ENCODE peak calls at places on chromosomes 1 and 21, in five cellular contexts. J, B, M, O and A are unnamed samples. For H3K27me3, the result is how much of the 10 kb centered on the place peaks cover.

GRCh38 chr1:19384113-19384512 is 72.0 kb downstream of the SLC66A1 start:
- DNase-seq in O (no peak), M (no peak), J (no peak), B (no peak), A (no peak)

GRCh38 chr21:42806489-42807140 is 72.7 kb downstream of the WDR4 start:
- DNase-seq in B (no peak), O (no peak), M (no peak), J (no peak), A (no peak)

GRCh38 chr1:161707503-161707902 is 474 bp downstream of the FCRLA start:
- DNase-seq in M (no peak), J (no peak), B (no peak), O (no peak), A (no peak)

GRCh38 chr1:154420172-154420571 is 15.0 kb downstream of the IL6R start:
- DNase-seq in O (no peak), M (peak), B (peak), J (peak), A (no peak)

GRCh38 chr1:93753766-93754763 is 72.4 kb upstream of the BCAR3 start:
- DNase-seq in M (no peak), J (no peak), O (no peak), B (no peak), A (no peak)

GRCh38 chr1:157732755-157733154 is 32.2 kb upstream of the FCRL3 start:
- DNase-seq in B (no peak), M (no peak), J (no peak), O (no peak), A (no peak)

GRCh38 chr1:199550384-199551067 is 477.0 kb upstream of the NR5A2 start:
- DNase-seq in O (no peak), M (no peak), J (no peak), B (no peak), A (no peak)

GRCh38 chr1:47436304-47436978 is 1.4 kb upstream of the FOXD2 start:
- DNase-seq in O (peak), M (peak), J (peak), B (peak), A (no peak)

GRCh38 chr21:36255650-36256047 is 64.3 kb upstream of the MORC3 start:
- DNase-seq in J (no peak), M (no peak), B (no peak), O (no peak), A (no peak)

GRCh38 chr1:185565314-185565713 is 168.9 kb upstream of the HMCN1 start:
- DNase-seq in M (no peak), B (no peak), O (no peak), J (no peak), A (no peak)

GRCh38 chr1:40708750-40709099 is 17.2 kb downstream of the NFYC start:
- DNase-seq in M (no peak), B (no peak), J (peak), O (peak), A (peak)

GRCh38 chr21:18499761-18500376 is 96.3 kb upstream of the TMPRSS15 start:
- DNase-seq in O (peak), M (no peak), B (peak), J (no peak), A (peak)

GRCh38 chr1:17567582-17567981 is 28.1 kb downstream of the ARHGEF10L start:
- DNase-seq in B (no peak), M (no peak), J (no peak), O (no peak), A (no peak)

GRCh38 chr21:36474591-36474990 is 5.3 kb downstream of the CLDN14 start:
- DNase-seq in J (no peak), M (no peak), B (no peak), O (no peak), A (no peak)

GRCh38 chr1:211324992-211325775 is 1.4 kb upstream of the TRAF5 start:
- DNase-seq in J (no peak), M (no peak), O (no peak), B (no peak), A (no peak)

GRCh38 chr21:21247441-21247840 is 249.2 kb downstream of the NCAM2 start:
- DNase-seq in J (no peak), B (no peak), M (no peak), O (no peak), A (no peak)

GRCh38 chr1:169701261-169701802 is 10.1 kb downstream of the SELL start:
- DNase-seq in B (no peak), J (peak), O (no peak), M (no peak), A (no peak)

GRCh38 chr1:40161125-40161887 is at the start of gene RLF:
- DNase-seq in M (peak), B (peak), J (peak), O (peak), A (peak)

GRCh38 chr1:58395355-58395754 is 151.2 kb downstream of the OMA1 start:
- DNase-seq in J (no peak), M (no peak), O (peak), B (no peak), A (no peak)

GRCh38 chr1:234309598-234310459 is 63.4 kb upstream of the COA6 start:
- DNase-seq in O (peak), J (peak), M (no peak), B (peak), A (peak)

GRCh38 chr1:154418898-154419619 is 13.9 kb downstream of the IL6R start:
- DNase-seq in J (no peak), O (no peak), B (no peak), M (no peak), A (no peak)

GRCh38 chr1:95309031-95309459 is 75.0 kb downstream of the RWDD3 start:
- DNase-seq in M (no peak), J (no peak), B (no peak), O (peak), A (peak)

GRCh38 chr1:197471248-197472035 is 203.4 kb downstream of the CRB1 start:
- DNase-seq in B (no peak), J (no peak), O (no peak), M (no peak), A (no peak)

GRCh38 chr1:201369209-201369608 is 8.3 kb downstream of the TNNT2 start:
- DNase-seq in B (no peak), M (no peak), J (no peak), O (no peak), A (no peak)

GRCh38 chr1:201374376-201374775 is 3.1 kb downstream of the TNNT2 start:
- DNase-seq in J (no peak), M (no peak), B (no peak), O (no peak), A (no peak)

GRCh38 chr1:201375169-201375568 is 2.3 kb downstream of the TNNT2 start:
- DNase-seq in B (no peak), J (no peak), O (no peak), M (no peak), A (no peak)

GRCh38 chr1:201370500-201370899 is 7.0 kb downstream of the TNNT2 start:
- DNase-seq in O (no peak), J (no peak), M (no peak), B (no peak), A (no peak)

GRCh38 chr1:201371841-201372240 is 5.6 kb downstream of the TNNT2 start:
- DNase-seq in B (no peak), O (no peak), J (no peak), M (no peak), A (no peak)
- H3K27me3 ChIP-seq in B (under half), O (under half), J (under half), M (under half), A (under half)

GRCh38 chr1:37448185-37448584 is 26.2 kb upstream of the ZC3H12A start:
- DNase-seq in J (no peak), M (no peak), B (no peak), O (no peak), A (no peak)

GRCh38 chr1:37448691-37449417 is 25.5 kb upstream of the ZC3H12A start:
- DNase-seq in M (no peak), J (no peak), B (no peak), O (no peak), A (no peak)

GRCh38 chr1:37442644-37443043 is 31.7 kb upstream of the ZC3H12A start:
- DNase-seq in B (no peak), O (no peak), M (no peak), J (no peak), A (no peak)

GRCh38 chr1:37449936-37450335 is 24.4 kb upstream of the ZC3H12A start:
- DNase-seq in J (peak), O (no peak), B (no peak), M (no peak), A (no peak)

DNA sequence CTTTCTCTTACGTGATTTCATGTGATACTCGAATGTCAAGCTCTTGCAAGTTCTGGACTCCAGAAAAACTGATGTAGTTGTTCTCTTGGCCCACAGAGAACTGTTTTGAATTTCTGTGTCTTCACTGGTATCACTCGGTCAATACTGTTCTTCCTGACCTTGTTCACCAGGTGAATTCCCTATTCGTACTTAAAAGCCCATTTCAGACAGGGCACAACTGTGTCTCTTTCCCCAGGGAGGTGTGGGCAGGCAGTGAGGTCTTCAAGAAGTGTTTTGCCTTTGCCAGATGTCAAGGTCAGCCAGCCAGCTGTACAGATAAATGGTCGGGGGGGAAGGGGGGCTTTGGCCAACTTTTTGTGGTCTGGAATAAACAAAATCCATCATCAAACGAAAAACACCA is 27.5 kb upstream of the ZC3H12A start:
- DNase-seq in B (no peak), M (no peak), O (no peak), J (no peak), A (no peak)
- H3K27me3 ChIP-seq in B (half or more), M (under half), O (under half), J (under half), A (under half)

GRCh38 chr1:2874207-2875165 is 73.0 kb upstream of the TTC34 start:
- DNase-seq in B (no peak), O (no peak), J (no peak), M (no peak), A (no peak)
- H3K27me3 ChIP-seq in B (under half), O (under half), J (under half), M (under half), A (under half)

GRCh38 chr1:2016123-2016522 is 3.0 kb upstream of the GABRD start:
- DNase-seq in M (no peak), J (no peak), B (no peak), O (no peak), A (no peak)

GRCh38 chr1:2019162-2019542 is at the start of gene GABRD:
- DNase-seq in O (no peak), M (no peak), B (no peak), J (no peak), A (no peak)

GRCh38 chr1:2019571-2020309 is 595 bp downstream of the GABRD start:
- DNase-seq in B (no peak), J (no peak), M (no peak), O (no peak), A (no peak)

GRCh38 chr1:2020310-2020655 is 1.1 kb downstream of the GABRD start:
- DNase-seq in O (no peak), M (no peak), J (no peak), B (no peak), A (no peak)

DNA sequence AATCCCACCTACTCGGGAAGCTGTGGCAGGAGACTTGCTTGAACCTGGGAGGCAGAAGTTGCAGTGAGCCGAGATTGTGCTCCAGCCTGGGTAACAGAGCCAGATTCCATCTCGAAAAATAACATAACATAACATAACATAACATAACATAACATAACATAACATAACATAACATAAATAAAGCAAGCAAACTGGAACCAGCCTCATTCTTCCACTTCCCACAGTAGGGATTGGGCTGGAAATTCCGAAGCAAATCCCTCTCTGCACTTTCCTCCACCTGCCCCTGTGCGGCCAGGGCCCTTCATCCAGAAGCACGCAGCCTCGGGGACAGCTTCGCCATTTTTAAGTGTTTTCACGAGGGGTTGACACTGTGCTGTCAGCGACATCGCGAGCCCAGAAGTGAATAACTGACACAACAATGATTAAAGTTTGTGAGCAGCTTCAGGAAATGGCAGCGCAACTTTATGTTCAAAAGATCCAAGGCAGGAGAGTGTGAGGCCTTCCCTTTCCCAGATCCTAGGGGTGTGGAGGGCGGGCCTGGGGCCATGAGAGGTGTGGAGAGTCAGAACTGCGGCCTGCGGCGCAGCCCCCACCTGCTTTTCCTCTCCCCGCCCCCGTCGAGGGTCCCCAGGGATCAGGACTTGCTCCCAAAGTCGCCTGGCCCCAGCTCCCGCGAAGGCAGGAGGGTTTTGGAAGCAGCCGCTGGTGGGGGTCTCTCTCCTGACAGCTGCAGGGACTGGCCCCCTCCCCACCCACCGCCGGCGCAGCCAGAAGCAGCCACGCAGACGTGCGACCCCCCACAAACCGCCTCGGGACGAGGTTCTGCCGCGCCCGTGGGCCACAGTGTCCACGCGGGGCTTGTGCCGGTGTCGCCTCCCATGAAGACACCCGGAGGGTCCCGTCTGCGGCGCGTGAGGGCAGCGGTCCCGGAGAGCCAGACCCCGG is 656 bp upstream of the GABRD start:
- DNase-seq in J (no peak), M (no peak), O (no peak), B (no peak), A (no peak)
- H3K27me3 ChIP-seq in J (under half), M (under half), O (under half), B (half or more), A (under half)

DNA sequence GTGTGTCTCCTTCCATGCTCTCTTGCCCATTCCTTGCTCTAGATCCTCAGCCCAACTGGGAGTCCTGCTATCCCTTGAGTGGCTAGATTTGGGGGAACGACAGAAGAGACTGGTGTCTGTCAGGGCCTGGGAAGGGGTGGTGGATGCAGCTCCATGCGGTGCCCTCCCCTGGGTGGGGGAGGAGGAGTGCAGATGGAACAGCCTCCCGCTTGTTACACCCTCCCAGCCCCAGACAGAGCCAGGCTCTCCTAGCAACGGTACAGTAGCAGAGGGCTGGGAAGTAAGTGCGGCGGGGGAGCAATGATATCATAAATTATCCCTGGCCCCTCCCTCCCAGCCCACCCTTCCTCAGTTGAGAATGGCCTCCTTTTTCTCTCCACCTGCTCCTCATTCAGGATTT is 37.2 kb downstream of the RHBG start:
- DNase-seq in B (no peak), J (no peak), O (no peak), M (no peak), A (no peak)
- H3K27me3 ChIP-seq in B (half or more), J (under half), O (under half), M (under half), A (under half)

GRCh38 chr1:193726722-193727121 is 540.3 kb upstream of the B3GALT2 start:
- DNase-seq in B (no peak), O (no peak), M (no peak), J (no peak), A (no peak)

GRCh38 chr1:193733674-193734073 is 547.3 kb upstream of the B3GALT2 start:
- DNase-seq in J (no peak), O (no peak), M (no peak), B (no peak), A (no peak)

GRCh38 chr1:193729429-193729828 is 543.0 kb upstream of the B3GALT2 start:
- DNase-seq in B (no peak), O (no peak), J (no peak), M (no peak), A (no peak)

GRCh38 chr1:193727850-193728249 is 541.4 kb upstream of the B3GALT2 start:
- DNase-seq in B (no peak), M (no peak), J (no peak), O (no peak), A (no peak)

GRCh38 chr1:193730017-193730416 is 543.6 kb upstream of the B3GALT2 start:
- DNase-seq in J (no peak), O (no peak), M (no peak), B (no peak), A (no peak)
- H3K27me3 ChIP-seq in J (under half), O (under half), M (under half), B (under half), A (under half)

GRCh38 chr1:101389547-101389929 is 152.7 kb downstream of the S1PR1 start:
- DNase-seq in M (no peak), J (no peak), B (no peak), O (no peak), A (no peak)
- H3K27me3 ChIP-seq in M (under half), J (under half), B (under half), O (under half), A (under half)